ENCODE peak calls at places on chromosomes 11 and 22, in five cellular contexts. One of them, this sample, is unnamed.

GRCh38 chr11:123061403-123062157 is at the start of gene HSPA8:
- DNase-seq in uterus: peak
- DNase-seq in stimulated activated CD8-positive, alpha-beta memory T cell treated with anti-CD3 and anti-CD28 coated beads, Interleukin-2, amount 100 ng/mL, for 1 hour: peak
- DNase-seq in body of pancreas: peak
- DNase-seq in Right ventricle myocardium superior: peak
- DNase-seq in this sample: peak

GRCh38 chr22:36913431-36914382 is at the start of gene CSF2RB:
- DNase-seq in Right ventricle myocardium superior: peak
- DNase-seq in stimulated activated CD8-positive, alpha-beta memory T cell treated with anti-CD3 and anti-CD28 coated beads, Interleukin-2, amount 100 ng/mL, for 1 hour: no peak
- DNase-seq in body of pancreas: peak
- DNase-seq in uterus: no peak
- DNase-seq in this sample: no peak

GRCh38 chr11:68015467-68015866 is 5.3 kb downstream of the ALDH3B1 start:
- DNase-seq in Right ventricle myocardium superior: no peak
- DNase-seq in body of pancreas: no peak
- DNase-seq in uterus: no peak
- DNase-seq in stimulated activated CD8-positive, alpha-beta memory T cell treated with anti-CD3 and anti-CD28 coated beads, Interleukin-2, amount 100 ng/mL, for 1 hour: no peak
- DNase-seq in this sample: no peak

GRCh38 chr22:30115705-30116104 is 35.4 kb downstream of the HORMAD2 start:
- DNase-seq in body of pancreas: no peak
- DNase-seq in uterus: no peak
- DNase-seq in stimulated activated CD8-positive, alpha-beta memory T cell treated with anti-CD3 and anti-CD28 coated beads, Interleukin-2, amount 100 ng/mL, for 1 hour: no peak
- DNase-seq in Right ventricle myocardium superior: no peak
- DNase-seq in this sample: no peak

GRCh38 chr11:118340437-118340836 is 2.1 kb downstream of the CD3D start:
- DNase-seq in stimulated activated CD8-positive, alpha-beta memory T cell treated with anti-CD3 and anti-CD28 coated beads, Interleukin-2, amount 100 ng/mL, for 1 hour: no peak
- DNase-seq in body of pancreas: no peak
- DNase-seq in uterus: no peak
- DNase-seq in Right ventricle myocardium superior: no peak
- DNase-seq in this sample: no peak

GRCh38 chr11:117914398-117914761 is 14.8 kb downstream of the TMPRSS13 start:
- DNase-seq in body of pancreas: no peak
- DNase-seq in uterus: no peak
- DNase-seq in stimulated activated CD8-positive, alpha-beta memory T cell treated with anti-CD3 and anti-CD28 coated beads, Interleukin-2, amount 100 ng/mL, for 1 hour: no peak
- DNase-seq in Right ventricle myocardium superior: no peak
- DNase-seq in this sample: no peak

GRCh38 chr11:105635466-105635865 is 25.6 kb downstream of the GRIA4 start:
- DNase-seq in uterus: no peak
- DNase-seq in stimulated activated CD8-positive, alpha-beta memory T cell treated with anti-CD3 and anti-CD28 coated beads, Interleukin-2, amount 100 ng/mL, for 1 hour: no peak
- DNase-seq in body of pancreas: no peak
- DNase-seq in Right ventricle myocardium superior: no peak
- DNase-seq in this sample: no peak

GRCh38 chr22:24105661-24106060 is 75.6 kb upstream of the SUSD2 start:
- DNase-seq in body of pancreas: no peak
- DNase-seq in uterus: no peak
- DNase-seq in Right ventricle myocardium superior: no peak
- DNase-seq in stimulated activated CD8-positive, alpha-beta memory T cell treated with anti-CD3 and anti-CD28 coated beads, Interleukin-2, amount 100 ng/mL, for 1 hour: no peak
- DNase-seq in this sample: no peak

GRCh38 chr22:28116261-28116673 is 197.2 kb upstream of the PITPNB start:
- DNase-seq in uterus: peak
- DNase-seq in Right ventricle myocardium superior: peak
- DNase-seq in stimulated activated CD8-positive, alpha-beta memory T cell treated with anti-CD3 and anti-CD28 coated beads, Interleukin-2, amount 100 ng/mL, for 1 hour: no peak
- DNase-seq in body of pancreas: peak
- DNase-seq in this sample: peak

GRCh38 chr22:27480487-27480886 is 321.1 kb downstream of the MN1 start:
- DNase-seq in Right ventricle myocardium superior: no peak
- DNase-seq in stimulated activated CD8-positive, alpha-beta memory T cell treated with anti-CD3 and anti-CD28 coated beads, Interleukin-2, amount 100 ng/mL, for 1 hour: no peak
- DNase-seq in uterus: no peak
- DNase-seq in body of pancreas: no peak
- DNase-seq in this sample: no peak

GRCh38 chr11:2707736-2708135 is 7.9 kb upstream of the KCNQ1OT1 start:
- DNase-seq in body of pancreas: no peak
- DNase-seq in uterus: no peak
- DNase-seq in stimulated activated CD8-positive, alpha-beta memory T cell treated with anti-CD3 and anti-CD28 coated beads, Interleukin-2, amount 100 ng/mL, for 1 hour: no peak
- DNase-seq in Right ventricle myocardium superior: no peak
- DNase-seq in this sample: no peak

This sample was measured in NCI-H226.